ENCODE peak calls at places on chromosomes 3 and 15, in ten cellular contexts. B is kidney epithelial cell, M is heart left ventricle, D is tibial nerve, O is lower lobe of right lung, R is HAP-1, C is esophagus muscularis mucosa, E is PC-9, X is PC-3, L is cardiac fibroblast. G is an unnamed sample.

GRCh38 chr3:122497425-122497824 is 17.3 kb downstream of the KPNA1 start:
- DNase-seq in B (peak), M (no peak), D (no peak), O (no peak), R (no peak), C (no peak), E (peak), X (peak), L (peak), G (no peak)

GRCh38 chr3:190739726-190740230 is 122.7 kb downstream of the GMNC start:
- DNase-seq in B (no peak), M (no peak), D (no peak), O (no peak), R (no peak), C (no peak), E (no peak), X (no peak), L (peak), G (no peak)

GRCh38 chr3:180184806-180185205 is 148.1 kb upstream of the PEX5L start:
- DNase-seq in B (no peak), M (no peak), D (no peak), O (no peak), R (no peak), C (no peak), E (no peak), X (no peak), L (no peak), G (no peak)

GRCh38 chr3:90016492-90017065 is 909.2 kb downstream of the EPHA3 start:
- DNase-seq in B (no peak), M (no peak), D (no peak), O (no peak), R (no peak), C (no peak), E (peak), X (peak), L (peak), G (no peak)

GRCh38 chr3:12918231-12918630 is 76.9 kb upstream of the RPL32 start:
- DNase-seq in B (no peak), M (no peak), D (no peak), O (no peak), R (no peak), C (no peak), E (no peak), X (no peak), L (no peak), G (no peak)

GRCh38 chr15:69475769-69476358 is 23.2 kb downstream of the RPLP1 start:
- DNase-seq in B (no peak), M (peak), D (peak), O (peak), R (peak), C (no peak), E (peak), X (peak), L (peak), G (peak)

GRCh38 chr3:177554900-177555759 is 357.8 kb upstream of the TBL1XR1 start:
- DNase-seq in B (peak), M (peak), D (no peak), O (no peak), R (no peak), C (no peak), E (peak), X (peak), L (peak), G (peak)

GRCh38 chr3:52428151-52429005 is 16.5 kb downstream of the SEMA3G start:
- DNase-seq in B (peak), M (peak), D (peak), O (no peak), R (peak), C (no peak), E (peak), X (peak), L (peak), G (no peak)

GRCh38 chr3:30193625-30194044 is 412.8 kb upstream of the TGFBR2 start:
- DNase-seq in B (no peak), M (no peak), D (no peak), O (no peak), R (no peak), C (no peak), E (no peak), X (no peak), L (no peak), G (no peak)

GRCh38 chr15:77865701-77866100 is 211.8 kb downstream of the TBC1D2B start:
- DNase-seq in B (no peak), M (no peak), D (no peak), O (peak), R (no peak), C (no peak), E (no peak), X (no peak), L (no peak), G (peak)

GRCh38 chr3:117681619-117682018 is 972.0 kb downstream of the TUSC7 start:
- DNase-seq in B (no peak), M (no peak), D (no peak), O (no peak), R (no peak), C (no peak), E (no peak), X (no peak), L (peak), G (no peak)

GRCh38 chr3:11002456-11002855 is 9.9 kb downstream of the SLC6A1 start:
- DNase-seq in B (no peak), M (no peak), D (no peak), O (no peak), R (no peak), C (no peak), E (no peak), X (no peak), L (no peak), G (no peak)

GRCh38 chr3:37726445-37727000 is 135.2 kb upstream of the CTDSPL start:
- DNase-seq in B (no peak), M (no peak), D (no peak), O (no peak), R (no peak), C (no peak), E (no peak), X (no peak), L (no peak), G (no peak)

GRCh38 chr15:45585069-45585468 is 2.1 kb upstream of the BLOC1S6 start:
- DNase-seq in B (no peak), M (no peak), D (no peak), O (no peak), R (no peak), C (peak), E (no peak), X (no peak), L (no peak), G (no peak)

GRCh38 chr3:17075907-17076306 is 191.2 kb downstream of the PLCL2 start:
- DNase-seq in B (no peak), M (no peak), D (no peak), O (no peak), R (no peak), C (no peak), E (no peak), X (no peak), L (no peak), G (no peak)

GRCh38 chr15:39874890-39875549 is 45.0 kb downstream of the GPR176 start:
- DNase-seq in B (no peak), M (no peak), D (no peak), O (no peak), R (peak), C (no peak), E (peak), X (peak), L (peak), G (no peak)

GRCh38 chr3:47781326-47781684 is 388 bp downstream of the SMARCC1 start:
- DNase-seq in B (no peak), M (peak), D (peak), O (peak), R (peak), C (no peak), E (peak), X (no peak), L (no peak), G (peak)

GRCh38 chr3:47781685-47782537 is at the start of gene SMARCC1:
- DNase-seq in B (peak), M (peak), D (peak), O (peak), R (peak), C (peak), E (peak), X (peak), L (peak), G (peak)

GRCh38 chr3:47782538-47783308 is 1.0 kb upstream of the SMARCC1 start:
- DNase-seq in B (no peak), M (no peak), D (no peak), O (no peak), R (no peak), C (no peak), E (no peak), X (no peak), L (no peak), G (no peak)

GRCh38 chr3:47780727-47781325 is 867 bp downstream of the SMARCC1 start:
- DNase-seq in B (no peak), M (no peak), D (no peak), O (no peak), R (no peak), C (no peak), E (no peak), X (peak), L (peak), G (no peak)

DNA sequence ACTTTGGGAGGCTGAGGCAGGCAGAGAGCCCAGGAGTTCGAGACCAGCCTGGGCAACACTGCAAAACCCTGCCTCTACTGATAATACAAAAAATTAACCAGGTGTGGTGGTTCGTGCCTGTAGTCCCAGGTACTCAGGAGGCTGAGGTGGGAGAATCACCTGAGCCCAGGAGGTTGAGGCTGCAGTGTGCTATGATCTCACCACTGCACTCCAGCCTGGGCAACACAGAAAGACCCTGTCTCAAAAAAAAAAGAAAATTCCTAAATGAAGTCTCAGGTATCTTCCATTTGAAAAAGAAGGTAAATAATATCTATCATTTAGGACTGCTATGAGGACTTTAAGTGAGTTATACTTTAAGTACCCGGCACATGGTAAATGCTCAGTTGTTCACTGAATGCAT is 2.9 kb downstream of the SMARCC1 start:
- DNase-seq in B (no peak), M (no peak), D (no peak), O (no peak), R (no peak), C (no peak), E (no peak), X (no peak), L (no peak), G (no peak)
- H3K4me3 ChIP-seq in B (no peak), M (no peak), D (no peak), O (no peak), R (peak), C (no peak), E (no peak), X (peak), L (no peak), G (no peak)

GRCh38 chr3:127762077-127762786 is 60.1 kb downstream of the MGLL start:
- DNase-seq in B (no peak), M (peak), D (no peak), O (peak), R (no peak), C (no peak), E (no peak), X (no peak), L (no peak), G (no peak)
- H3K4me3 ChIP-seq in B (no peak), M (no peak), D (no peak), O (peak), R (no peak), C (peak), E (no peak), X (no peak), L (no peak), G (peak)

DNA sequence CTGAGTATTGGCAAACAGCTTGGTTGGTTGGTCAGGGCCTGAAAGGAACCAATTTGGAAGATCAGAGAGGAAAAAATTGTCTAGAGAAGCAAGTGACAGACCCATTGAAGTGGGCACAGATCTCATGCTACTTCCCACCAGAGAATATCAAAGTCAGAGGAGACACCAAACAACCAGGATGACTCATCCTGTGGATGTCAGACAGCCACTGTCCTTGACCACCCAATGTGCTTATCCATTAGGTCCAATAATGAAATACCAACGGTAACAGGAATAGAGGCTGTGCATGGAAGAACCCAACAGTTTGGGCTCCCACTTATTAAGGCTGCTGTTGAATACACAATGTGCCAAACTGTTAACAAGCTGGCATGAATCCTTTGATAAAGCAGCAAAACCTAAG is 323.1 kb upstream of the ATP11B start:
- DNase-seq in B (no peak), M (no peak), D (no peak), O (no peak), R (no peak), C (no peak), E (no peak), X (no peak), L (no peak), G (no peak)
- H3K4me3 ChIP-seq in B (no peak), M (no peak), D (no peak), O (no peak), R (no peak), C (no peak), E (no peak), X (no peak), L (no peak), G (no peak)

DNA sequence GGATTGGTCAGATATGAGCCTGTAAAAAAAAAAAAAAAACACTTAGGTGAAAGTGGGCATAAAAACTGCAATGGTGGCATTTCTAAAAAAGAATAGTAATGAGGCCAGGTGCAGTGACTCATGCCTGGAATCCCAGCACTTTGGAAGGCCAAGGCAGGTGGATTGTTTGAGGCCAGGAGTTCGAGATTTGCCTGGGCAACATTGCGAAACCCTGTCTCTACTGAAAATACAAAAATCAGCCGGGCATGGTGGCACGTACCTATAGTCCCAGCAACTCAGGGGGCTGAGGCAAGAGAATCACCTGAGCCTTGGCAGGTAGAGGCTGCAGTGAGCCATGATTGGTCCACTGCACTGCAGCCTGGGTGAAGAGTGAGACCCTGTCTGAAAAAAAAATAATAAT is 38.3 kb upstream of the BHLHE40 start:
- DNase-seq in B (no peak), M (no peak), D (no peak), O (no peak), R (no peak), C (no peak), E (no peak), X (no peak), L (no peak), G (no peak)
- H3K4me3 ChIP-seq in B (no peak), M (no peak), D (no peak), O (no peak), R (no peak), C (no peak), E (no peak), X (no peak), L (no peak), G (no peak)

GRCh38 chr3:175287361-175287963 is 428.3 kb downstream of the NAALADL2 start:
- DNase-seq in B (no peak), M (no peak), D (no peak), O (no peak), R (no peak), C (no peak), E (no peak), X (no peak), L (peak), G (no peak)
- H3K4me3 ChIP-seq in B (no peak), M (no peak), D (no peak), O (no peak), R (no peak), C (no peak), E (no peak), X (no peak), L (no peak), G (no peak)

DNA sequence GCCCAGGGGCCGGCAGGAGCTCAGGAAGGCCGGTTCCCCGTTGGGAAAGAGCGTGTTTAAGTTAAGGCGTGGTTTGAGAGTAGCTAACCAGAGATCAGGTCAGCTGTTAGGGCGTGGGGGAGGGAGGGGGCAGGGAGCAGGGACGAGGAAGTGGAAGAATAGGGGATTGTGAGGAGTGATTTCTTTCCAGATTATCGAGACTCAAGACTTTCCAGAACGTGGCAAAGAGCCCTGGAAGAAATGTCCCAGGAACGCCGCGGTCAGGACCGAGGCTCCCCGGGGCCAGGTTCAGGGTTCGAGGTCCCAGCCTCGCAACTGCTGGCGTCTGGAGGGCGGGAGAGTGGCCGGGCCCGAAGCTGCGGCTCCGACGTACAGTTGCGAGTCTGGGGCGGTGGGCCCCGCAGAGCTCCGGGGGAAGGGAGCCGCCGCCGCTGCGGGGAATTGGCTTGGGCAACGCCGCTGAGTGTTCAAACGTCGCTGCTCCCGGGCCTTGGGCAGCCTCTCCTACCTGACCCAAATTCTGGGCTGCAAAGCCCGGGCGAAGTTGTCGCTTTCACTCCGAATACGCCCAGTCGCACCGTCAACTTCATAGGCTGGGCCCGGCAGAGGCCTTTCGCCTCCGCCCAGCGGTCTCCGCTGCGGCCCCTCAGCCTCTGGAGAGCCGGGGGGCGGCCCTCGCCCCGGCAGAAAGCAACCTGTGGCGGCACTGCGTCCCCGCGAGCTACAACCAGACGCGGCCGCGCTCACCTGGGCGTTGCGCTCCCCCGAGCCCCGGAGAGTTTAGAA is 9.5 kb downstream of the ISL2 start:
- DNase-seq in B (no peak), M (no peak), D (no peak), O (peak), R (no peak), C (no peak), E (no peak), X (peak), L (no peak), G (peak)
- H3K4me3 ChIP-seq in B (peak), M (peak), D (peak), O (peak), R (no peak), C (peak), E (peak), X (peak), L (peak), G (peak)

GRCh38 chr15:74406992-74407705 is 26.6 kb downstream of the SEMA7A start:
- DNase-seq in B (peak), M (no peak), D (no peak), O (no peak), R (no peak), C (no peak), E (peak), X (peak), L (peak), G (no peak)
- H3K4me3 ChIP-seq in B (no peak), M (no peak), D (no peak), O (no peak), R (no peak), C (no peak), E (no peak), X (no peak), L (no peak), G (no peak)

GRCh38 chr15:100438570-100438969 is 90.2 kb downstream of the CERS3 start:
- DNase-seq in B (no peak), M (peak), D (peak), O (peak), R (peak), C (no peak), E (no peak), X (peak), L (peak), G (no peak)
- H3K4me3 ChIP-seq in B (no peak), M (no peak), D (no peak), O (no peak), R (no peak), C (no peak), E (no peak), X (no peak), L (no peak), G (no peak)